ENCODE peak calls at places on chromosomes 12 and 14, in seven cellular contexts. K is A549; L is nephron progenitor cell; Y is activated CD8-positive, alpha-beta T cell treated with anti-CD3 and anti-CD28 coated beads for 36 hours; Z is fibroblast of pulmonary artery; B is NB4; U is cardiac muscle cell. C is an unnamed sample.

GRCh38 chr12:133026996-133027395 is 10.3 kb upstream of the ZNF84 start:
- DNase-seq in K (no peak), L (no peak), Y (no peak), Z (no peak), B (no peak), U (no peak), C (no peak)

GRCh38 chr12:108515916-108516315 is 839 bp downstream of the FICD start:
- DNase-seq in K (peak; percentile 26), L (no peak), Y (no peak), Z (no peak), B (peak; percentile 49), U (peak; percentile 6), C (no peak)

GRCh38 chr14:103194256-103195045 is 71.2 kb downstream of the TNFAIP2 start:
- DNase-seq in K (peak; percentile 31), L (no peak), Y (no peak), Z (peak; percentile 76), B (peak; percentile 62), U (peak; percentile 85), C (no peak)

GRCh38 chr12:89326260-89327040 is 25.9 kb downstream of the DUSP6 start:
- DNase-seq in K (no peak), L (peak; percentile 58), Y (no peak), Z (peak; percentile 18), B (no peak), U (peak; percentile 55), C (no peak)

GRCh38 chr14:101501341-101501740 is 60.0 kb upstream of the DIO3 start:
- DNase-seq in K (no peak), L (no peak), Y (no peak), Z (no peak), B (no peak), U (no peak), C (peak; percentile 49)

GRCh38 chr14:24818054-24818822 is 184.2 kb upstream of the GZMB start:
- DNase-seq in K (no peak), L (peak; percentile 46), Y (no peak), Z (no peak), B (no peak), U (peak; percentile 9), C (no peak)

GRCh38 chr14:36520601-36521525 is 831 bp upstream of the NKX2-1 start:
- DNase-seq in K (peak; percentile 57), L (peak; percentile 75), Y (no peak), Z (peak; percentile 6), B (peak; percentile 37), U (peak; percentile 19), C (no peak)

GRCh38 chr14:99320105-99320572 is 48.1 kb upstream of the BCL11B start:
- DNase-seq in K (peak; percentile 71), L (peak; percentile 65), Y (peak; percentile 89), Z (peak; percentile 22), B (peak; percentile 72), U (peak; percentile 38), C (no peak)

GRCh38 chr14:22428681-22429315 is 160.2 kb downstream of the DAD1 start:
- DNase-seq in K (no peak), L (no peak), Y (no peak), Z (peak; percentile 73), B (peak; percentile 87), U (peak; percentile 81), C (no peak)

GRCh38 chr12:120944645-120945217 is 33.6 kb upstream of the HNF1A start:
- DNase-seq in K (peak; percentile 70), L (peak; percentile 71), Y (peak; percentile 86), Z (peak; percentile 50), B (peak; percentile 76), U (peak; percentile 60), C (no peak)

GRCh38 chr14:103925316-103925715 is 2.9 kb upstream of the TDRD9 start:
- DNase-seq in K (no peak), L (no peak), Y (no peak), Z (no peak), B (peak; percentile 25), U (no peak), C (no peak)

GRCh38 chr14:74518221-74518620 is 24.7 kb downstream of the ISCA2 start:
- DNase-seq in K (no peak), L (no peak), Y (no peak), Z (no peak), B (no peak), U (no peak), C (peak; percentile 71)

GRCh38 chr12:7145671-7146070 is 15.5 kb downstream of the CLSTN3 start:
- DNase-seq in K (no peak), L (no peak), Y (no peak), Z (no peak), B (no peak), U (no peak), C (peak; percentile 21)

GRCh38 chr12:52038447-52038846 is 12.8 kb upstream of the NR4A1 start:
- DNase-seq in K (no peak), L (no peak), Y (no peak), Z (peak; percentile 53), B (no peak), U (no peak), C (no peak)

GRCh38 chr12:57732726-57733593 is 5.6 kb downstream of the AGAP2 start:
- DNase-seq in K (no peak), L (no peak), Y (no peak), Z (no peak), B (no peak), U (no peak), C (no peak)

GRCh38 chr14:89246290-89246689 is 170.7 kb downstream of the FOXN3 start:
- DNase-seq in K (no peak), L (no peak), Y (peak; percentile 50), Z (no peak), B (no peak), U (no peak), C (no peak)

GRCh38 chr12:113325938-113326337 is 9.0 kb downstream of the SLC8B1 start:
- DNase-seq in K (peak; percentile 38), L (no peak), Y (no peak), Z (peak; percentile 66), B (no peak), U (peak; percentile 80), C (no peak)

GRCh38 chr12:132308311-132309161 is 20.9 kb downstream of the GALNT9 start:
- DNase-seq in K (no peak), L (no peak), Y (no peak), Z (no peak), B (no peak), U (no peak), C (peak; percentile 86)

GRCh38 chr12:113724703-113725556 is 241.2 kb downstream of the RBM19 start:
- DNase-seq in K (no peak), L (no peak), Y (no peak), Z (no peak), B (no peak), U (no peak), C (no peak)

GRCh38 chr12:102114212-102114611 is 5.7 kb downstream of the NUP37 start:
- DNase-seq in K (no peak), L (no peak), Y (no peak), Z (no peak), B (no peak), U (no peak), C (no peak)

GRCh38 chr14:76882646-76883045 is 56.4 kb downstream of the LRRC74A start:
- DNase-seq in K (no peak), L (no peak), Y (no peak), Z (no peak), B (no peak), U (no peak), C (no peak)

GRCh38 chr14:53938126-53938671 is 18.4 kb downstream of the BMP4 start:
- DNase-seq in K (no peak), L (no peak), Y (no peak), Z (no peak), B (no peak), U (no peak), C (no peak)

DNA sequence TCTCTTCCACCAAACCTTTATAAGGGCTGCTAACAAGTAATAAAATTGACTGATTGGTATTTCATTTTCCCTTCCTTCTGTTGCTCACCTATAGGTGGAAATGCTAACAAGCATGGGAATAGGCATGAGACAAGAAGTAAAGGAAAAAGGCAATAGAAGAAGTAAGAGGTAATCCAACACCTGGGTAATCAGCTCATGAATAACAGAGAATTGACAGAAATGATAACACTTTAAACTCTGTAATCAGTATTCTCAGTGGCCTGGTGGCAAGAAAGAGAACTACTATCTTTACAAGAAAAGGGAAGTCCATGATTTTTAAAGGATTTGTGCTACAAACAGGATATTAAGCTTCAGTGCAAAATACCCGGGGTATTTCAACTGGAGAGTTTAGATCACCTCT is 737.8 kb downstream of the RERGL start:
- DNase-seq in K (no peak), L (no peak), Y (no peak), Z (no peak), B (no peak), U (no peak), C (no peak)
- TF ChIP-seq CTCF in K (no peak), L (peak; percentile 16), Y (no peak), Z (no peak), B (no peak), U (no peak), C (no peak)

GRCh38 chr14:58196198-58196597 is 3.8 kb upstream of the ACTR10 start:
- DNase-seq in K (no peak), L (no peak), Y (no peak), Z (no peak), B (no peak), U (peak; percentile 16), C (no peak)

GRCh38 chr14:58200480-58200841 is 512 bp downstream of the ACTR10 start:
- DNase-seq in K (no peak), L (no peak), Y (no peak), Z (no peak), B (no peak), U (no peak), C (no peak)

GRCh38 chr14:58198086-58198485 is 1.9 kb upstream of the ACTR10 start:
- DNase-seq in K (no peak), L (no peak), Y (no peak), Z (no peak), B (no peak), U (no peak), C (no peak)

GRCh38 chr14:58199726-58200479 is at the start of gene ACTR10:
- DNase-seq in K (peak; percentile 86), L (peak; percentile 84), Y (peak; percentile 93), Z (peak; percentile 76), B (peak; percentile 91), U (peak; percentile 83), C (peak; percentile 86)
- TF ChIP-seq CTCF in K (no peak), L (no peak), Y (no peak), Z (no peak), B (no peak), U (no peak), C (no peak)

DNA sequence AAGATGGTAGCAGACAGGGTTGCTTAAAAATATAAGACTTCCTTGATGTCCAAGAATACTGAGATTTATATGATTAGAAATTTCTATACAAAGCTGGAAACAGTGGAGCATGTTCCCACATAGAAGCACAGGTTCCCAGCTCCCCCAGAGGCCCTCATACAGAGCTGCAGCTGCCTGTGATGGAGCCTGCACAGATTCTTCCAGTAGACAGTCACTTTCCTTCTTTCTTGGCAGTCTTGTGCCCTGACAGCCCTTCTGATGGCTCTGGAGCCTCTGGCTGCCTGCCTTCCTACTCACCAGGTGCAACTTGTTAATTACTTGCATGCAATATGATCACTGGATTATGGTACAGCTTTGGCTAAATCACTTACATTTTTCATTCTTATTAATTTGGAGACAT is 44.4 kb downstream of the BICD1 start:
- DNase-seq in K (no peak), L (no peak), Y (no peak), Z (no peak), B (no peak), U (no peak), C (no peak)
- TF ChIP-seq CTCF in K (no peak), L (no peak), Y (no peak), Z (no peak), B (no peak), U (no peak), C (no peak)

GRCh38 chr12:1054103-1054838 is 63.2 kb downstream of the ERC1 start:
- DNase-seq in K (no peak), L (no peak), Y (no peak), Z (peak; percentile 28), B (no peak), U (peak; percentile 16), C (no peak)
- TF ChIP-seq CTCF in K (no peak), L (no peak), Y (no peak), Z (no peak), B (no peak), U (no peak), C (no peak)